ENCODE peak calls at places on chromosomes 1 and 21, in nine cellular contexts. U, J, I, S, H, P, G, Q and M are unnamed samples.

GRCh38 chr1:53376041-53376461 is 48.2 kb upstream of the LRP8 start:
- DNase-seq in P (no peak), J (no peak), H (no peak), U (no peak), S (no peak), G (no peak), I (no peak), Q (no peak), M (no peak)

GRCh38 chr1:95427525-95427924 is 193.5 kb downstream of the RWDD3 start:
- DNase-seq in J (no peak), H (no peak), G (no peak), P (no peak), S (no peak), U (no peak), I (no peak), Q (no peak), M (no peak)

GRCh38 chr1:98992844-98993243 is 11.8 kb downstream of the PLPPR5 start:
- DNase-seq in J (no peak), U (no peak), P (no peak), Q (no peak), I (no peak), S (no peak), G (no peak), H (no peak), M (no peak)

GRCh38 chr1:204408074-204408507 is 3.5 kb downstream of the PPP1R15B start:
- DNase-seq in P (peak), G (peak), H (peak), J (peak), Q (no peak), S (peak), I (no peak), U (peak), M (peak)

GRCh38 chr1:53137729-53138128 is 4.7 kb downstream of the SLC1A7 start:
- DNase-seq in G (no peak), I (no peak), P (no peak), Q (no peak), S (no peak), J (no peak), H (no peak), U (no peak), M (no peak)

GRCh38 chr1:245108251-245108650 is 46.5 kb upstream of the KIF26B start:
- DNase-seq in I (no peak), S (no peak), J (no peak), Q (no peak), H (no peak), U (no peak), P (no peak), G (no peak), M (no peak)

GRCh38 chr1:183180213-183180612 is 5.9 kb upstream of the LAMC2 start:
- DNase-seq in J (peak), H (peak), S (peak), I (peak), P (no peak), U (peak), Q (peak), G (peak), M (no peak)

GRCh38 chr1:204962742-204963632 is 80.0 kb upstream of the CNTN2 start:
- DNase-seq in J (no peak), H (no peak), Q (no peak), S (no peak), I (no peak), U (peak), P (no peak), G (no peak), M (no peak)

GRCh38 chr1:61444277-61444676 is 280.7 kb downstream of the TM2D1 start:
- DNase-seq in G (no peak), H (no peak), P (no peak), I (no peak), Q (no peak), U (no peak), S (no peak), J (peak), M (no peak)

GRCh38 chr1:119347858-119348257 is 20.7 kb upstream of the HAO2 start:
- DNase-seq in Q (no peak), H (no peak), J (no peak), P (no peak), U (no peak), G (no peak), I (no peak), S (no peak), M (no peak)

GRCh38 chr1:78231894-78232293 is 186.1 kb downstream of the GIPC2 start:
- DNase-seq in Q (no peak), S (no peak), I (no peak), H (no peak), G (no peak), J (no peak), P (no peak), U (no peak), M (no peak)

GRCh38 chr1:25579241-25579946 is 36.0 kb downstream of the LDLRAP1 start:
- DNase-seq in G (no peak), U (peak), Q (no peak), S (no peak), I (no peak), J (no peak), P (no peak), H (no peak), M (no peak)

GRCh38 chr1:11643782-11644181 is 10.4 kb downstream of the FBXO2 start:
- DNase-seq in Q (no peak), U (no peak), P (no peak), H (no peak), G (no peak), S (no peak), J (no peak), I (no peak), M (no peak)

GRCh38 chr1:117512728-117513321 is 93.0 kb upstream of the TENT5C start:
- DNase-seq in U (peak), I (peak), Q (peak), J (peak), S (peak), G (peak), H (peak), P (no peak), M (no peak)

GRCh38 chr1:103525114-103525606 is 339 bp upstream of the RNPC3 start:
- DNase-seq in P (no peak), Q (peak), U (peak), S (peak), G (peak), J (peak), I (peak), H (peak), M (no peak)

GRCh38 chr1:90114521-90115141 is 119.7 kb downstream of the ZNF326 start:
- DNase-seq in U (peak), G (peak), S (peak), P (no peak), I (peak), H (peak), Q (peak), J (peak), M (no peak)

GRCh38 chr21:45317401-45318145 is 29.9 kb upstream of the POFUT2 start:
- DNase-seq in H (peak), Q (no peak), P (no peak), G (peak), U (peak), I (no peak), S (peak), J (peak), M (no peak)

GRCh38 chr1:49163041-49163440 is 386.4 kb upstream of the BEND5 start:
- DNase-seq in S (no peak), G (no peak), Q (no peak), P (no peak), J (no peak), I (no peak), H (peak), U (no peak), M (no peak)